ENCODE peak calls at places on chromosome 3, in four cellular contexts. I, D, X and P are unnamed samples.

GRCh38 chr3:124606180-124606579 is 124.1 kb upstream of the UMPS start:
- DNase-seq in I (no peak), D (no peak), X (no peak), P (no peak)

GRCh38 chr3:14716593-14716992 is 41.7 kb downstream of the C3orf20 start:
- DNase-seq in I (no peak), D (no peak), X (no peak), P (no peak)

GRCh38 chr3:183907911-183908331 is 23.2 kb upstream of the PARL start:
- DNase-seq in I (no peak), D (no peak), X (no peak), P (no peak)

GRCh38 chr3:187767266-187768032 is 22.2 kb upstream of the BCL6 start:
- DNase-seq in I (no peak), D (no peak), X (no peak), P (no peak)

GRCh38 chr3:42750834-42751233 is 22.2 kb downstream of the CCDC13 start:
- DNase-seq in I (no peak), D (no peak), X (no peak), P (no peak)

GRCh38 chr3:185586644-185586964 is 509 bp downstream of the SENP2 start:
- DNase-seq in I (no peak), D (no peak), X (peak; percentile 36), P (no peak)

GRCh38 chr3:150291515-150291914 is 116.6 kb upstream of the TSC22D2 start:
- DNase-seq in I (no peak), D (no peak), X (no peak), P (no peak)

GRCh38 chr3:124582621-124583437 is 147.4 kb upstream of the UMPS start:
- DNase-seq in I (no peak), D (no peak), X (peak; percentile 73), P (no peak)

GRCh38 chr3:126972866-126973265 is 10.0 kb upstream of the PLXNA1 start:
- DNase-seq in I (no peak), D (no peak), X (no peak), P (no peak)

GRCh38 chr3:58560771-58561311 is 16.4 kb downstream of the FAM107A start:
- DNase-seq in I (no peak), D (peak; percentile 20), X (peak; percentile 76), P (no peak)

GRCh38 chr3:197368330-197368729 is 69.9 kb upstream of the DLG1 start:
- DNase-seq in I (no peak), D (no peak), X (no peak), P (no peak)

GRCh38 chr3:88480822-88481221 is 331.1 kb downstream of the C3orf38 start:
- DNase-seq in I (no peak), D (no peak), X (no peak), P (no peak)

GRCh38 chr3:141482250-141482937 is 4.4 kb upstream of the RASA2 start:
- DNase-seq in I (no peak), D (no peak), X (peak; percentile 90), P (no peak)

GRCh38 chr3:129442486-129442885 is 2.5 kb downstream of the IFT122 start:
- DNase-seq in I (no peak), D (no peak), X (no peak), P (no peak)

GRCh38 chr3:179450321-179450720 is 949 bp downstream of the GNB4 start:
- DNase-seq in I (no peak), D (peak; percentile 21), X (no peak), P (no peak)

GRCh38 chr3:194194051-194194756 is 58.3 kb downstream of the HES1 start:
- DNase-seq in I (no peak), D (peak; percentile 47), X (no peak), P (no peak)

GRCh38 chr3:123348-123747 is 73.2 kb upstream of the CHL1 start:
- DNase-seq in I (no peak), D (no peak), X (no peak), P (no peak)

GRCh38 chr3:99934984-99935797 is 117.5 kb downstream of the CMSS1 start:
- DNase-seq in I (no peak), D (no peak), X (peak; percentile 92), P (no peak)

GRCh38 chr3:49716691-49717538 is 2.6 kb downstream of the AMIGO3 start:
- DNase-seq in I (no peak), D (no peak), X (no peak), P (no peak)

DNA sequence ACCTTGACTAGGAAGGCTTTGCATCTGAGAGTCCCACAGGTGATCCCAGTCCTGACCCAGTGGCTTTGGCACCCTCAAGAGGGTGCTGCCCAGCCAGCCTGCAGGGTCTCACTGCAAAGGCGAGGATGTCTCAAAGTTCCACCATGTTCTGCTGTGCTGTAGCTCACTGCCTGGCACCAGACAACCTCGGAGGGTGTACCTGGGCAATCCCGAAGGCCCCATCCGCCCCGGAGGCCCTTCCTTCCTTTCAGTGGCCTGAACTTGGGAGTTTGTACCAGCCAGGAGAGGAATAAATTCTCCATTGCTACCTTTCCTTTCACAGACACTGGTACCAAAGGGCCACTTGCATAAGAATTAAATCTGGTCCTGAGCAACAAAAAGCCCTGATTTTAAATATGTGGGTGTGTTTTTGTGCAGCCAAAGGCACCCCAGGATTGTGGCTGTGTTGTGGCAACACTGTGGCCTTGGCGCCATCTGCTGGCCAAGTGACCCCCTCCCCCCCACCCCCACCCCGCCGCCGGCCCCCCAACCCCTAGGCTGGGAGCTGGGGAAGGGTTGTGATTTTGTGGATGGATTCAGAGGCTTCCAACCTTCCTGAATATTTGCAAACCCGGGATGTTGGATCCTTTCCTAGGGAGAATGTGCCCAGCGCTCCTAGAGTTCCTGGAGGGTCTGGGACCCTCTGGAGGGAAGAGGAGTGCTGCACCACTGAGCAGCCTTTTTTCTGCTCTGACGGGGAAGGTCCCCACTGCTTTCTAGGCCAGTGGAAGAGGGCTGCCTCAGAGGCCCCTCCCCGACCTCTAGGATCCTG is 9.7 kb upstream of the PTPN23 start:
- DNase-seq in I (no peak), D (peak; percentile 59), X (no peak), P (no peak)
- TF ChIP-seq BRCA1 in I (no peak), D (no peak), X (no peak), P (no peak)

GRCh38 chr3:18401298-18401961 is 23.7 kb downstream of the SATB1 start:
- DNase-seq in I (no peak), D (no peak), X (no peak), P (no peak)
- TF ChIP-seq BRCA1 in I (no peak), D (no peak), X (no peak), P (no peak)

DNA sequence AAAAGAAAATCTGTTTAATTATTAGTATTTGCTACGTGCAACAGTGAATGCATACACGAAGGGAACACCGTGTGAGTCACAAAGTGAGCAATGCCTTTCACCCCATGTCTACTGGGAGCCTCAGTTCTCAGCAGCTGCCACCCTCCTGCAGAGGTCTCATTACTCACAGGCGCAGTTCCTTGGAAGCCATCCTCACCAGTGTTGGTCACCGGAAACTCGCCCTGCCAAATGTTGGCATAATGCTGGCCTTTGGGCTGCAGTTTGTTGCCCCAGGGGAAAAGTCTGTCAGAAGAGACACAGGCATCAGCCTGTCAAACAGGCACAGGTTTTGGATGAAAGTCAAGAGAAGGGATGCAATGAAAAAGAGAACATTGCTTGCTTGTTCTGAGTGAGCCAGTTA is 50.1 kb downstream of the SUMF1 start:
- DNase-seq in I (no peak), D (no peak), X (no peak), P (no peak)
- TF ChIP-seq BRCA1 in I (no peak), D (no peak), X (no peak), P (no peak)

GRCh38 chr3:156445117-156445968 is 109.6 kb downstream of the SSR3 start:
- DNase-seq in I (no peak), D (no peak), X (no peak), P (no peak)
- TF ChIP-seq BRCA1 in I (no peak), D (no peak), X (no peak), P (no peak)

GRCh38 chr3:11529281-11529680 is 114.4 kb downstream of the VGLL4 start:
- DNase-seq in I (no peak), D (no peak), X (no peak), P (no peak)
- TF ChIP-seq BRCA1 in I (no peak), D (no peak), X (no peak), P (no peak)

DNA sequence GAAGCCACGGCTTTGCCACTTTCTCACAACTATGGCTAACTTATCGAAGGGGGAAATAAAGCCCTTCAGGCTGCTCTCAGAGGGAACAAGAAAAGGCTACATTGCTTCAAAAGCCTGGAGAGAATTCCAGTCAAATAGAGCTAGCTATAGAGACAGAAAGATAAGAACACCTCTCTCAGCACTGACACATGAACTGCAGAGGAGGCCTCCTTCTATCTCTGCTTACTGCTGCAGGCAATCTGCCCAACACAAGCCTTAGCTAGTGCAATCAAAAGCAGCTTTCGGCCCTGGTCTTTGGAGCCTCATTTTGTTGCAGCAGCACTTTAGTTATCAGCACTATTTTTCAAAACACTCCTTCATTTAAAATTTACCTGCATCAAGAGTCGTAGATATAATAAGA is 118.4 kb upstream of the ROBO1 start:
- DNase-seq in I (no peak), D (no peak), X (no peak), P (no peak)
- TF ChIP-seq BRCA1 in I (no peak), D (no peak), X (no peak), P (no peak)

DNA sequence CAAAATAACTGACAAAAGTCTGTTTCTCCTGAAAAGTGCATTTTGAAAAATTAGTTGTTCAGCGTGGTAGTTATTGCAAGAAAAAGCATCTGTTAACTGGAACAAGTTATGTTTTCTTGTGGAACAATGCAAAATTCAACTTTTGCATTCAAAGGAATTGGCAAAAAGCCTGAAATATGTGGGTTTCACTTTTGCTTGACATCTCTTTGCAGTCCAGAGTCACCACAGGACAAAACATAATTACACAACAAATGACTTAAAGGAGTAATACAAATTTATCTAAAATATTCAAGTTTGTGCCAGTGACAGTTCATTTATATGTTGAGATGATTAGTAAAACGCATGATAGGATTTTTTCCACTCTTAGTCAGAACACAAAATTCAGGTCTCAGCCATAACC is 96.3 kb upstream of the P2RY1 start:
- DNase-seq in I (no peak), D (no peak), X (no peak), P (peak; percentile 60)
- TF ChIP-seq BRCA1 in I (no peak), D (no peak), X (no peak), P (no peak)

GRCh38 chr3:131688370-131688769 is 185.6 kb upstream of the MRPL3 start:
- DNase-seq in I (no peak), D (no peak), X (no peak), P (no peak)
- TF ChIP-seq BRCA1 in I (no peak), D (no peak), X (no peak), P (no peak)